ENCODE peak calls at places on chromosomes 12 and 14, in five cellular contexts. I is stimulated activated CD4-positive, alpha-beta T cell treated with anti-CD3 and anti-CD28 coated beads, Interleukin-2, amount 100 ng/mL, for 48 hours; J is Kasumi-1; C is activated naive CD4-positive, alpha-beta T cell; S is NAMALWA. R is an unnamed sample.

GRCh38 chr12:15707516-15708199 is 81.5 kb downstream of the EPS8 start:
- DNase-seq in J (no peak), S (no peak), I (no peak), C (no peak), R (no peak)

GRCh38 chr12:117045998-117046374 is 53.2 kb downstream of the TESC start:
- DNase-seq in I (no peak), S (no peak), C (no peak), J (peak; percentile 9), R (no peak)

GRCh38 chr14:53619625-53620324 is 336.9 kb downstream of the BMP4 start:
- DNase-seq in J (no peak), S (no peak), C (no peak), I (no peak), R (no peak)

GRCh38 chr12:60112778-60113177 is 516.9 kb downstream of the SLC16A7 start:
- DNase-seq in S (no peak), I (no peak), J (no peak), C (no peak), R (no peak)

GRCh38 chr12:72586456-72586855 is 314.3 kb downstream of the TRHDE start:
- DNase-seq in S (no peak), J (no peak), I (no peak), C (no peak), R (no peak)

GRCh38 chr12:66154776-66155175 is 15.0 kb downstream of the TMBIM4 start:
- DNase-seq in C (no peak), S (no peak), J (no peak), I (no peak), R (no peak)

GRCh38 chr12:104827587-104827986 is 130.5 kb downstream of the SLC41A2 start:
- DNase-seq in I (peak; percentile 3), C (no peak), S (no peak), J (no peak), R (no peak)

GRCh38 chr14:41285193-41285748 is 321.4 kb upstream of the LRFN5 start:
- DNase-seq in I (peak; percentile 1), C (no peak), J (peak; percentile 66), S (peak; percentile 1), R (peak; percentile 56)

GRCh38 chr14:73526036-73526984 is 10.6 kb upstream of the ACOT1 start:
- DNase-seq in J (no peak), C (no peak), S (no peak), I (no peak), R (no peak)

GRCh38 chr12:131831021-131831571 is 2.9 kb downstream of the MMP17 start:
- DNase-seq in C (no peak), J (peak; percentile 29), I (no peak), S (no peak), R (no peak)

GRCh38 chr12:47886471-47887240 is 18.1 kb downstream of the VDR start:
- DNase-seq in J (no peak), I (no peak), S (no peak), C (no peak), R (no peak)

GRCh38 chr12:94777936-94778335 is 127.6 kb upstream of the TMCC3 start:
- DNase-seq in I (no peak), J (no peak), C (no peak), S (no peak), R (no peak)

GRCh38 chr12:104485651-104486341 is 29.0 kb downstream of the CHST11 start:
- DNase-seq in I (no peak), S (no peak), J (peak; percentile 87), C (no peak), R (no peak)

GRCh38 chr14:103569436-103569835 is 6.7 kb downstream of the COA8 start:
- DNase-seq in S (no peak), I (no peak), J (no peak), C (no peak), R (no peak)

GRCh38 chr12:108832730-108833354 is 24.5 kb downstream of the SSH1 start:
- DNase-seq in S (no peak), J (no peak), C (no peak), I (no peak), R (no peak)

GRCh38 chr14:86796221-86797074 is 1196.5 kb downstream of the GALC start:
- DNase-seq in S (no peak), I (no peak), J (no peak), C (no peak), R (no peak)

GRCh38 chr14:94836849-94837248 is 66.9 kb upstream of the GSC start:
- DNase-seq in S (no peak), J (no peak), C (no peak), I (no peak), R (no peak)

GRCh38 chr14:78974691-78975090 is 804.5 kb downstream of the NRXN3 start:
- DNase-seq in C (no peak), J (no peak), S (no peak), I (no peak), R (no peak)

GRCh38 chr14:57983235-57983634 is 117.3 kb upstream of the SLC35F4 start:
- DNase-seq in I (no peak), C (no peak), J (no peak), S (no peak), R (no peak)

GRCh38 chr12:47742253-47742825 is 16.3 kb downstream of the RAPGEF3 start:
- DNase-seq in S (peak; percentile 74), C (peak; percentile 42), I (peak; percentile 75), J (peak; percentile 27), R (peak; percentile 56)

GRCh38 chr14:21356511-21356910 is 27.3 kb downstream of the SUPT16H start:
- DNase-seq in J (no peak), S (no peak), C (no peak), I (no peak), R (no peak)

GRCh38 chr12:45273717-45274271 is 57.9 kb downstream of the ANO6 start:
- DNase-seq in S (no peak), I (no peak), J (no peak), C (no peak), R (no peak)

GRCh38 chr14:58166005-58166983 is 14.3 kb upstream of the ARMH4 start:
- DNase-seq in C (peak; percentile 26), J (peak; percentile 84), I (peak; percentile 79), S (peak; percentile 59), R (peak; percentile 74)

GRCh38 chr12:109461049-109461845 is 15.9 kb downstream of the KCTD10 start:
- DNase-seq in J (peak; percentile 69), S (peak; percentile 19), I (no peak), C (no peak), R (peak; percentile 16)

GRCh38 chr14:72154645-72155378 is 222.6 kb downstream of the RGS6 start:
- DNase-seq in I (peak; percentile 1), S (no peak), C (no peak), J (no peak), R (no peak)

GRCh38 chr14:94099006-94099405 is 11.5 kb upstream of the IFI27 start:
- DNase-seq in S (no peak), J (no peak), I (no peak), C (no peak), R (no peak)

GRCh38 chr14:99436247-99437180 is 44.1 kb downstream of the SETD3 start:
- DNase-seq in I (no peak), C (no peak), J (no peak), S (no peak), R (no peak)

GRCh38 chr14:102464846-102465341 is 44.7 kb downstream of the ANKRD9 start:
- DNase-seq in J (no peak), I (no peak), S (no peak), C (no peak), R (no peak)

GRCh38 chr12:6141048-6141447 is 16.6 kb upstream of the VWF start:
- DNase-seq in I (no peak), S (peak; percentile 13), C (no peak), J (peak; percentile 19), R (no peak)

GRCh38 chr12:50764116-50764860 is 387 bp downstream of the ATF1 start:
- DNase-seq in I (peak; percentile 68), C (peak; percentile 65), J (peak; percentile 42), S (peak; percentile 79), R (peak; percentile 80)

GRCh38 chr14:78157855-78158436 is 12.2 kb upstream of the NRXN3 start:
- DNase-seq in S (no peak), I (no peak), J (peak; percentile 55), C (no peak), R (peak; percentile 27)

GRCh38 chr12:33609910-33610309 is 170.3 kb upstream of the SYT10 start:
- DNase-seq in J (no peak), C (no peak), S (no peak), I (no peak), R (no peak)

GRCh38 chr12:52924764-52925716 is 20.2 kb upstream of the KRT8 start:
- DNase-seq in I (no peak), C (no peak), S (no peak), J (no peak), R (no peak)

GRCh38 chr14:67251573-67252226 is 10.5 kb downstream of the PALS1 start:
- DNase-seq in C (no peak), J (no peak), S (no peak), I (no peak), R (no peak)

GRCh38 chr14:95482967-95483842 is 33.2 kb downstream of the SYNE3 start:
- DNase-seq in I (no peak), C (no peak), J (no peak), S (no peak), R (no peak)

GRCh38 chr14:61452452-61452851 is 131.1 kb downstream of the PRKCH start:
- DNase-seq in S (no peak), C (no peak), I (no peak), J (peak; percentile 9), R (no peak)

GRCh38 chr12:1994429-1995143 is 9.7 kb downstream of the DCP1B start:
- DNase-seq in C (no peak), J (no peak), S (no peak), I (no peak), R (no peak)

GRCh38 chr14:23492618-23493272 is 23.2 kb downstream of the NGDN start:
- DNase-seq in C (no peak), J (no peak), S (no peak), I (no peak), R (no peak)

GRCh38 chr12:12997734-12998133 is 2.3 kb downstream of the HEBP1 start:
- DNase-seq in J (no peak), S (no peak), I (no peak), C (no peak), R (no peak)

R was measured in RPMI8226.